ENCODE peak calls at places on chromosomes 2 and 18, in seven cellular contexts. J is AG04450, W is brain microvascular endothelial cell, N is astrocyte of the spinal cord, G is A549, D is IMR-90, F is choroid plexus epithelial cell. U is an unnamed sample.

GRCh38 chr2:64487256-64488049 is 33.5 kb downstream of the LGALSL start:
- DNase-seq in J (no peak), W (no peak), N (no peak), G (no peak), D (no peak), F (no peak), U (no peak)

GRCh38 chr2:193251909-193252308 is 1057.2 kb upstream of the TMEFF2 start:
- DNase-seq in J (no peak), W (no peak), N (no peak), G (no peak), D (no peak), F (no peak), U (no peak)

GRCh38 chr2:65611488-65611887 is 179.1 kb upstream of the SPRED2 start:
- DNase-seq in J (no peak), W (no peak), N (no peak), G (no peak), D (no peak), F (no peak), U (no peak)

GRCh38 chr2:241965931-241966412 is 96.4 kb downstream of the RTP5 start:
- DNase-seq in J (peak), W (peak), N (peak), G (no peak), D (peak), F (peak), U (peak)

GRCh38 chr18:12079504-12080237 is 14.0 kb upstream of the ANKRD62 start:
- DNase-seq in J (no peak), W (peak), N (peak), G (no peak), D (peak), F (peak), U (peak)

GRCh38 chr2:121418494-121419058 is 112.1 kb upstream of the RNU4ATAC start:
- DNase-seq in J (no peak), W (no peak), N (no peak), G (no peak), D (no peak), F (no peak), U (no peak)

GRCh38 chr2:119208791-119209203 is 14.8 kb upstream of the STEAP3 start:
- DNase-seq in J (no peak), W (no peak), N (peak), G (peak), D (no peak), F (no peak), U (no peak)

GRCh38 chr18:57561728-57562423 is 24.6 kb downstream of the FECH start:
- DNase-seq in J (no peak), W (peak), N (peak), G (peak), D (peak), F (peak), U (peak)

GRCh38 chr2:122340246-122340645 is 584.8 kb downstream of the TSN start:
- DNase-seq in J (no peak), W (no peak), N (no peak), G (no peak), D (no peak), F (no peak), U (no peak)

GRCh38 chr2:79640001-79640400 is 127.2 kb downstream of the CTNNA2 start:
- DNase-seq in J (no peak), W (no peak), N (no peak), G (no peak), D (no peak), F (no peak), U (no peak)

GRCh38 chr2:214169736-214170135 is 241.1 kb upstream of the VWC2L start:
- DNase-seq in J (no peak), W (peak), N (peak), G (no peak), D (peak), F (peak), U (peak)

GRCh38 chr2:241852116-241852980 is 6.3 kb downstream of the PDCD1 start:
- DNase-seq in J (no peak), W (no peak), N (no peak), G (no peak), D (no peak), F (no peak), U (no peak)

GRCh38 chr18:59512025-59512710 is 153.1 kb upstream of the LMAN1 start:
- DNase-seq in J (no peak), W (no peak), N (no peak), G (no peak), D (no peak), F (no peak), U (no peak)

GRCh38 chr2:201984800-201985525 is 48.7 kb upstream of the FZD7 start:
- DNase-seq in J (no peak), W (no peak), N (no peak), G (no peak), D (no peak), F (no peak), U (no peak)

GRCh38 chr18:62555135-62555534 is 32.3 kb downstream of the ZCCHC2 start:
- DNase-seq in J (no peak), W (peak), N (peak), G (no peak), D (peak), F (peak), U (peak)

GRCh38 chr2:99598435-99598834 is 108.6 kb upstream of the REV1 start:
- DNase-seq in J (no peak), W (no peak), N (no peak), G (no peak), D (no peak), F (no peak), U (no peak)

GRCh38 chr2:70393881-70394280 is 92.0 kb upstream of the FAM136A start:
- DNase-seq in J (no peak), W (no peak), N (no peak), G (no peak), D (no peak), F (no peak), U (no peak)

GRCh38 chr2:212282596-212283330 is 255.8 kb downstream of the ERBB4 start:
- DNase-seq in J (no peak), W (no peak), N (peak), G (no peak), D (no peak), F (no peak), U (no peak)

GRCh38 chr2:86298411-86299390 is 38.7 kb downstream of the REEP1 start:
- DNase-seq in J (no peak), W (no peak), N (no peak), G (peak), D (no peak), F (no peak), U (peak)

GRCh38 chr2:129129087-129129486 is 810.4 kb upstream of the HS6ST1 start:
- DNase-seq in J (no peak), W (no peak), N (no peak), G (no peak), D (no peak), F (no peak), U (no peak)

DNA sequence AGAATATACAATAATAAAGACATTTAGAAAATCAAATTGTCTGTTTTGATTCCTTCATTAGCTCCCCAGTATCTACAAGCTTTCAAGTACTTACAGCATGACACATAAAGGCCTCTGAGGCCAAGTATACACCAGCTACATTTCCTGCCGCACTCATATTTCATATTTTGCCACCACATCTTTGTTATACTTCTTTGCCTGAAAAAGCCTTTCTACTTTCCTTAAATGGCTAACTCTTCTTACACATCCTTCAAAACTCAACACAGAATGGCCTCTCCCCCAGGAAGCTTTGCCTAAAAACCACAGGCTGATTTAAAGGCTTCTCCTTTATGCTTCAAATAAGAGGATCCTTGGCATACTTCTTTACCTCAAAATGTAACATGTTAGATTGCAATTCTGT is 4.5 kb downstream of the STK17B start:
- DNase-seq in J (peak), W (peak), N (peak), G (no peak), D (peak), F (peak), U (peak)
- H3K4me3 ChIP-seq in J (peak), W (peak), N (no peak), G (no peak), D (peak), F (peak), U (peak)

GRCh38 chr18:26488417-26489009 is 59.8 kb downstream of the KCTD1 start:
- DNase-seq in J (no peak), W (no peak), N (no peak), G (no peak), D (no peak), F (no peak), U (no peak)
- TF ChIP-seq CTCF in J (no peak), W (no peak), N (no peak), G (no peak), D (no peak), F (no peak), U (no peak)

DNA sequence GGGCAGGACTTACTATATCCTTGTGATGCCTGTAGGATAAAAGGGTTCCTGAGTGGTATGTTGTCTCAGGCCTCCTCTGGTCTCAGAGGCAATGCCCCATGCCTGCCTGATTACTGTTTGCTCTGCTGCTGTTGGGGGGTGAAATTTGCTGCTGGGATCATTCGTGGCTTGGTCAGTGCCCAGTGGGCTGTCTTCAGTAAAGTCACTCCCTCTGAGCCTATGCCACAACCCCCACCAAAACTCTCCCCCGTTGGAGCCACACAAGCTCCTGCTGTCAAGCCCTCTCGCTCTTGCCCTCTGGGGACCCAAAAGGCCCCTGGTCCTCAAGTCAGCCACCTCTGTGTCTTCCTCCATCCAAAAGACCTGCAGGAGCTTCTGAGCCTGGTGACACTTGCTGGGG is 38.6 kb upstream of the TGIF1 start:
- DNase-seq in J (no peak), W (no peak), N (no peak), G (peak), D (no peak), F (no peak), U (no peak)
- H3K4me3 ChIP-seq in J (no peak), W (no peak), N (no peak), G (peak), D (no peak), F (no peak), U (no peak)

GRCh38 chr2:25164526-25164925 is 3.9 kb downstream of the POMC start:
- DNase-seq in J (no peak), W (no peak), N (no peak), G (no peak), D (no peak), F (peak), U (no peak)

GRCh38 chr2:25169073-25169470 is 692 bp upstream of the POMC start:
- DNase-seq in J (no peak), W (no peak), N (no peak), G (no peak), D (no peak), F (no peak), U (no peak)

GRCh38 chr2:25170888-25171287 is 2.5 kb upstream of the POMC start:
- DNase-seq in J (no peak), W (no peak), N (no peak), G (no peak), D (no peak), F (no peak), U (no peak)

GRCh38 chr2:25168256-25169072 is at the start of gene POMC:
- DNase-seq in J (no peak), W (no peak), N (peak), G (peak), D (peak), F (peak), U (peak)

DNA sequence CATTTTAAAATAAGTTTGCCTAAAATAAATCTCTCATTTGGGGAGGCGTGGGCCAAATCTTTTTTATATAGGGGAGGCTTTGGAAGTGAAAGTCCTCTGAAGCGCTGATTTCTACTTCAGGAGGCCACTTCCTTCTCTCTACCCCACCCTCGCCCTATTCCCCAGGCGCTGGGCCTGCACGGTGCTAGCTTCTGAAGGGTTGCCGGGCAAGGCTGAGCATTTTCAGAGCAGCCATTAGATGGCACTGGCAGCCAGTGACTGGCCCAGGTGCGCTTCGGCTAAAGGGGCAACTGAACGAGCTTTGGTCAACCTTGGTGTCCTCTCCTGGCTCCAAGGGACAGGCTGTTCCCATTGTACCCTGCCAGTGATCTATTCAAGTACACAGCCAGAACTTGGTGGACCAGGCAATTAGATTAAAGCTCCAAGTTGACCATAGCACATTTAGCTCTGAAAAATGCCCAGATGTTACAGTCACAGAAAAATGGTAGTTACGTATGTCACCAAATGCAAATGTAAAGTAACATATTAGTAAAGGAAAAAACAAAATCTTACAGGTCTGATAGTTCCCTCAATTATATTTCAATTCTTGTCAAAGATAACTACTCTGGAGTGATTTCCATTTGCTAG is 2.3 kb downstream of the POMC start:
- DNase-seq in J (no peak), W (no peak), N (no peak), G (peak), D (no peak), F (no peak), U (no peak)
- TF ChIP-seq CTCF in J (no peak), W (peak), N (peak), G (peak), D (peak), F (no peak), U (no peak)

GRCh38 chr18:55381277-55381676 is 206.7 kb downstream of the TCF4 start:
- DNase-seq in J (peak), W (peak), N (peak), G (no peak), D (peak), F (peak), U (peak)
- H3K4me3 ChIP-seq in J (no peak), W (no peak), N (no peak), G (no peak), D (no peak), F (no peak), U (no peak)

DNA sequence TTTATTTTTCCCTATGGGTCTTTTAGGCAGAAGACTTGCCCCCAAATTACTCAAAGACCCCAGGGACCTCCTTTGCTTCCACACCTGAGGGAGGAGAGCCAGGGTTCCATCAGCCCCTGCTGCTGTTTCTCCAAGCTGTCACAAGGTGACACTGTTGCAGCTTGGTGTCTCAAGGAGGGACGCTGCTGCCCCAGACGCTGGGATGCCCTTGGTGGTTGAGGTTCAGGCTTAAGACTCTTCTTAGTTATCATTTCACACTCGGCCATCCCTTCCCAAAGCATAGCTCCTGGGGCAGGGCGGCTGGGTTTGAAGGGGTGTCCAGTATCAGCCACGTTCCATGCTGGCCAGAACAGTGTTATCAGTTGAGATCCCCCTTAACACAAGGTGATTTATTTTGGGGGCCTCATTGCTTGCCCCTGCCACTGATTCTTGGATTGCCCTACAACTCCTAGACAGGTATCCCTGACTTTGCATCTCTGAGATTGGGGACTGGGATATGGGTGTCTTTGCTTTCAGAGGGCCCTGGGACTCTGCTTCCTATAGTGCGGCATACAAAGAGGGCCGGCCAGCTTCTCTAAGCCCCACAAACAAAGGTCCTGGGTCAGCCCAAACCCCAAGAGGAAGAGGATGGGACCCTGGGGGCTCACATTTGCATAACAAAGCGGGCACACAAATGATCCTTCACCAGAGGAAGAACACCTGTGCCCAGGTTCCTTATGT is 22.7 kb downstream of the GPR55 start:
- DNase-seq in J (peak), W (peak), N (peak), G (peak), D (peak), F (peak), U (peak)
- TF ChIP-seq CTCF in J (peak), W (peak), N (peak), G (peak), D (peak), F (peak), U (peak)

DNA sequence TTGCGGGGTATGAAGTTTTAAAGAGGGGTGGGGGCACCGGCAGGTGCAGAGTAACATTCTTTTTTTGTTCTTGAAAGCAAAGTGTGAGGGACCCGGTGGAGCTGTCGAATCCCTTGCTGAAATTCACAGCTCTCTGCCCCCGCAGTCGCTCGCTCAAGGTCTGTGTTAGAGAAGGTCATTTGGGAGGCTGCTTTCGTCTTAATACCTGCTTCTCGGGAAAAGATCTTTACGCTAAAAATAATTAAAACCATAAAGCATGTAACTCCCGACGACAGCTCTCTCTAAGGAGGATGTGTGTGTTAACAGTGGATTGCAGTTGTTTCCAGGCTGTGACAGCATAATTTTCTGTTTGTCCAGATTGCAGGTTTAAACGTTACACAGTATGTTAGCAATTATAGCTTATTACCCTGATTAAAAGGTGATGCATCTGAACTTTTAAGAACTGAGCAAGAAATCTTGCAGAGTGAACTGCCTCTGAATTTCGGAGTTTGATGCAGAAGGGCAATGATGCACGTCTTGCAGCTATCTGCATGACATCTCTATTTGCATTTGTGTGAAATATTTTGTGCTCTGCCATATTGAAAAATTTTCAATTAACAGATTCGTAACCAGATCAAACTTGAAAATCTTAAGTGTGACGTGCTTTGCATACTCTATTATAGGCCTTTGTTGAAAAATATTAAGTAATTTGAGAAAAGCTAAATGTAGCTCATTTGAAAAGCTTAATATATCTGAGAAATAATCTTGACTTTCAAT is 952 bp downstream of the RAPGEF4 start:
- DNase-seq in J (no peak), W (no peak), N (no peak), G (no peak), D (no peak), F (no peak), U (no peak)
- H3K4me3 ChIP-seq in J (peak), W (peak), N (no peak), G (peak), D (peak), F (peak), U (no peak)

DNA sequence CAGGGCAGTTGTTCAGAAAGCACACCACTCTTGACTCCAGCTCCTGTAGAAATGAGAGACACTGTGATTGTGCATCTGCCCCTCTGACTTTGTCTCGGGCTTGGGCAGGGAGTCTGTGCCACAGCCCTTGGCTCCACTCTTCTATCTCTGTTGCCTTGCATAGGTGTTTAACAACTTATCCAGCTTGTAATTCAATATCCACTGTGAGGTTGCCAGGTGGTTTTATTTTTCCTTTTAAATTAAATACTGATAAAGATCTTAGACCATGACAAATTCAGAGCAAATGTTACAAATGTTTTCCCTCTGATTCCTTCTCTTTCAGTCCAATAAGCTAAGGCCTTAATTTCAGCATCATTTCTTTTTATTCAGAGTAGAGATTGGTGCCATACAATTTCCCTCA is 421.7 kb downstream of the STK39 start:
- DNase-seq in J (no peak), W (no peak), N (peak), G (no peak), D (no peak), F (no peak), U (no peak)
- TF ChIP-seq CTCF in J (no peak), W (no peak), N (no peak), G (no peak), D (no peak), F (no peak), U (no peak)

GRCh38 chr2:10078704-10079191 is 1.5 kb downstream of the CYS1 start:
- DNase-seq in J (no peak), W (no peak), N (no peak), G (no peak), D (no peak), F (peak), U (peak)
- H3K4me3 ChIP-seq in J (peak), W (no peak), N (peak), G (peak), D (no peak), F (peak), U (peak)

U was measured in fibroblast of the aortic adventitia.